ENCODE peak calls at places on chromosome 9, in nine cellular contexts. O, B, X, E, N, J, C, T and L are unnamed samples.

GRCh38 chr9:4496497-4496896 is 6.2 kb downstream of the SLC1A1 start:
- ATAC-seq in O (no peak), B (no peak), C (no peak), T (no peak), N (no peak), E (no peak), X (no peak), J (no peak), L (no peak)

GRCh38 chr9:21030389-21031035 is 928 bp downstream of the HACD4 start:
- ATAC-seq in O (peak; percentile 19), B (peak; percentile 53), N (peak; percentile 52), T (peak; percentile 74), J (peak; percentile 71), C (peak; percentile 25), E (peak; percentile 87), X (peak; percentile 48), L (peak; percentile 67)

GRCh38 chr9:126438757-126439401 is 112.2 kb downstream of the MVB12B start:
- ATAC-seq in N (no peak), X (no peak), T (no peak), O (no peak), J (no peak), C (no peak), B (no peak), E (no peak), L (no peak)

GRCh38 chr9:4964540-4964939 is 20.5 kb upstream of the JAK2 start:
- ATAC-seq in N (no peak), E (no peak), C (no peak), X (no peak), B (no peak), J (no peak), T (no peak), O (no peak), L (no peak)

GRCh38 chr9:21239917-21240316 is at the start of gene IFNA14:
- ATAC-seq in C (no peak), B (no peak), J (no peak), N (no peak), O (no peak), X (no peak), E (no peak), T (no peak), L (no peak)

GRCh38 chr9:95045751-95046150 is 271.8 kb downstream of the FANCC start:
- ATAC-seq in J (no peak), X (no peak), C (peak; percentile 28), B (no peak), E (no peak), T (no peak), O (no peak), N (no peak), L (no peak)

GRCh38 chr9:91924090-91924489 is 25.9 kb downstream of the ROR2 start:
- ATAC-seq in C (no peak), N (no peak), J (no peak), T (no peak), X (no peak), E (no peak), B (no peak), O (no peak), L (no peak)

GRCh38 chr9:99120256-99120655 is 15.3 kb downstream of the TGFBR1 start:
- ATAC-seq in T (no peak), C (no peak), N (no peak), X (no peak), J (no peak), E (no peak), O (no peak), B (no peak), L (no peak)

GRCh38 chr9:112097712-112098688 is 77.1 kb downstream of the SUSD1 start:
- ATAC-seq in T (peak; percentile 83), E (peak; percentile 90), C (peak; percentile 92), O (peak; percentile 97), J (peak; percentile 89), X (peak; percentile 91), B (peak; percentile 91), N (peak; percentile 81), L (peak; percentile 87)